ENCODE peak calls at places on chromosomes 5 and 9, in five cellular contexts. One of them, this sample, is unnamed.

GRCh38 chr5:103358305-103358996 is 99.9 kb downstream of the MACIR start:
- DNase-seq in T-helper 1 cell: no peak
- DNase-seq in colonic mucosa: no peak
- DNase-seq in ELR: no peak
- DNase-seq in substantia nigra: no peak
- DNase-seq in this sample: no peak

GRCh38 chr9:69195681-69196080 is 21.6 kb downstream of the TJP2 start:
- DNase-seq in T-helper 1 cell: no peak
- DNase-seq in substantia nigra: peak
- DNase-seq in ELR: no peak
- DNase-seq in colonic mucosa: no peak
- DNase-seq in this sample: no peak

GRCh38 chr5:178524093-178524882 is 65.9 kb downstream of the COL23A1 start:
- DNase-seq in ELR: no peak
- DNase-seq in T-helper 1 cell: no peak
- DNase-seq in colonic mucosa: no peak
- DNase-seq in substantia nigra: no peak
- DNase-seq in this sample: no peak

GRCh38 chr5:14229734-14230133 is 86.6 kb downstream of the TRIO start:
- DNase-seq in substantia nigra: no peak
- DNase-seq in colonic mucosa: no peak
- DNase-seq in ELR: no peak
- DNase-seq in T-helper 1 cell: no peak
- DNase-seq in this sample: no peak

GRCh38 chr5:151110122-151110681 is 29.4 kb upstream of the TNIP1 start:
- DNase-seq in substantia nigra: no peak
- DNase-seq in ELR: no peak
- DNase-seq in T-helper 1 cell: no peak
- DNase-seq in colonic mucosa: no peak
- DNase-seq in this sample: no peak

GRCh38 chr9:36987891-36988290 is 46.2 kb downstream of the PAX5 start:
- DNase-seq in ELR: peak
- DNase-seq in colonic mucosa: no peak
- DNase-seq in substantia nigra: no peak
- DNase-seq in T-helper 1 cell: no peak
- DNase-seq in this sample: no peak

GRCh38 chr5:180598797-180599589 is 7.7 kb upstream of the SCGB3A1 start:
- DNase-seq in ELR: no peak
- DNase-seq in T-helper 1 cell: no peak
- DNase-seq in substantia nigra: no peak
- DNase-seq in colonic mucosa: no peak
- DNase-seq in this sample: no peak

GRCh38 chr5:34918025-34918424 is 2.5 kb downstream of the BRIX1 start:
- DNase-seq in substantia nigra: no peak
- DNase-seq in ELR: no peak
- DNase-seq in T-helper 1 cell: no peak
- DNase-seq in colonic mucosa: no peak
- DNase-seq in this sample: no peak

GRCh38 chr5:9523090-9523813 is 22.6 kb downstream of the SEMA5A start:
- DNase-seq in colonic mucosa: no peak
- DNase-seq in ELR: peak
- DNase-seq in T-helper 1 cell: no peak
- DNase-seq in substantia nigra: no peak
- DNase-seq in this sample: no peak

GRCh38 chr9:99030082-99030481 is 74.8 kb upstream of the TGFBR1 start:
- DNase-seq in substantia nigra: no peak
- DNase-seq in colonic mucosa: no peak
- DNase-seq in T-helper 1 cell: no peak
- DNase-seq in ELR: peak
- DNase-seq in this sample: no peak

GRCh38 chr9:31671011-31671410 is 713.4 kb upstream of the ACO1 start:
- DNase-seq in substantia nigra: no peak
- DNase-seq in T-helper 1 cell: peak
- DNase-seq in colonic mucosa: no peak
- DNase-seq in ELR: no peak
- DNase-seq in this sample: no peak

GRCh38 chr5:79536193-79536906 is 22.4 kb upstream of the HOMER1 start:
- DNase-seq in substantia nigra: no peak
- DNase-seq in ELR: no peak
- DNase-seq in T-helper 1 cell: no peak
- DNase-seq in colonic mucosa: no peak
- DNase-seq in this sample: no peak

GRCh38 chr5:178115835-178116405 is 2.6 kb downstream of the N4BP3 start:
- DNase-seq in ELR: no peak
- DNase-seq in T-helper 1 cell: no peak
- DNase-seq in colonic mucosa: no peak
- DNase-seq in substantia nigra: no peak
- DNase-seq in this sample: no peak

This sample was measured in effector CD8-positive, alpha-beta T cell.